ENCODE peak calls at places on chromosome 15, in six cellular contexts. One of them, this sample, is unnamed.

GRCh38 chr15:35191783-35192182 is 106.7 kb upstream of the NANOGP8 start:
- DNase-seq in left ventricle myocardium inferior: no peak
- DNase-seq in kidney epithelial cell: no peak
- DNase-seq in H54: no peak
- DNase-seq in RPMI8226: no peak
- DNase-seq in left ventricle myocardium superior: no peak
- DNase-seq in this sample: no peak

GRCh38 chr15:48406911-48407310 is 75.7 kb downstream of the DUT start:
- DNase-seq in left ventricle myocardium inferior: no peak
- DNase-seq in kidney epithelial cell: no peak
- DNase-seq in H54: no peak
- DNase-seq in RPMI8226: no peak
- DNase-seq in left ventricle myocardium superior: no peak
- DNase-seq in this sample: peak; percentile 40

GRCh38 chr15:71802770-71803169 is 7.6 kb upstream of the NR2E3 start:
- DNase-seq in left ventricle myocardium inferior: no peak
- DNase-seq in kidney epithelial cell: no peak
- DNase-seq in H54: no peak
- DNase-seq in RPMI8226: peak; percentile 81
- DNase-seq in left ventricle myocardium superior: no peak
- DNase-seq in this sample: no peak

GRCh38 chr15:38080651-38081271 is 146.3 kb downstream of the TMCO5A start:
- DNase-seq in left ventricle myocardium inferior: no peak
- DNase-seq in kidney epithelial cell: no peak
- DNase-seq in H54: no peak
- DNase-seq in RPMI8226: no peak
- DNase-seq in left ventricle myocardium superior: no peak
- DNase-seq in this sample: peak; percentile 51

GRCh38 chr15:63104727-63105126 is 16.9 kb upstream of the LACTB start:
- DNase-seq in left ventricle myocardium inferior: no peak
- DNase-seq in kidney epithelial cell: no peak
- DNase-seq in H54: no peak
- DNase-seq in RPMI8226: no peak
- DNase-seq in left ventricle myocardium superior: no peak
- DNase-seq in this sample: no peak

GRCh38 chr15:44541282-44541958 is 4.5 kb downstream of the EIF3J start:
- DNase-seq in left ventricle myocardium inferior: no peak
- DNase-seq in kidney epithelial cell: no peak
- DNase-seq in H54: peak; percentile 26
- DNase-seq in RPMI8226: no peak
- DNase-seq in left ventricle myocardium superior: no peak
- DNase-seq in this sample: no peak

GRCh38 chr15:22895465-22896190 is 57.2 kb downstream of the NIPA2 start:
- DNase-seq in left ventricle myocardium inferior: no peak
- DNase-seq in kidney epithelial cell: peak; percentile 77
- DNase-seq in H54: peak; percentile 94
- DNase-seq in RPMI8226: no peak
- DNase-seq in left ventricle myocardium superior: no peak
- DNase-seq in this sample: no peak

GRCh38 chr15:66735909-66736305 is 33.9 kb downstream of the SMAD6 start:
- DNase-seq in left ventricle myocardium inferior: no peak
- DNase-seq in kidney epithelial cell: no peak
- DNase-seq in H54: no peak
- DNase-seq in RPMI8226: no peak
- DNase-seq in left ventricle myocardium superior: peak; percentile 52
- DNase-seq in this sample: no peak

This sample was measured in OCI-M1.